ENCODE peak calls at places on chromosomes 12 and 14, in four cellular contexts. B, Q, J and D are unnamed samples. For H3K36me3, the result is how much of the 10 kb centered on the place peaks cover.

GRCh38 chr12:22215467-22216253 is 118.8 kb downstream of the ST8SIA1 start:
- DNase-seq in B (no peak), Q (no peak), J (no peak), D (no peak)

GRCh38 chr12:130120012-130120805 is 42.1 kb upstream of the FZD10 start:
- DNase-seq in B (no peak), Q (no peak), J (no peak), D (peak)

GRCh38 chr12:117447665-117448366 is 86.4 kb upstream of the NOS1 start:
- DNase-seq in B (no peak), Q (no peak), J (no peak), D (no peak)

GRCh38 chr12:130526813-130527212 is 189.1 kb downstream of the PIWIL1 start:
- DNase-seq in B (peak), Q (no peak), J (no peak), D (peak)

GRCh38 chr14:81625343-81625742 is 91.7 kb upstream of the SEL1L start:
- DNase-seq in B (peak), Q (no peak), J (no peak), D (no peak)

GRCh38 chr12:115398311-115398781 is 714.4 kb upstream of the TBX3 start:
- DNase-seq in B (peak), Q (no peak), J (no peak), D (no peak)

GRCh38 chr12:121711925-121712461 is 559 bp upstream of the TMEM120B start:
- DNase-seq in B (peak), Q (peak), J (peak), D (peak)

GRCh38 chr12:124277394-124278222 is 17.3 kb upstream of the RFLNA start:
- DNase-seq in B (no peak), Q (no peak), J (no peak), D (no peak)

GRCh38 chr12:104172564-104172935 is 34.5 kb upstream of the NFYB start:
- DNase-seq in B (no peak), Q (no peak), J (no peak), D (no peak)

GRCh38 chr14:35402323-35403084 is 2.0 kb downstream of the NFKBIA start:
- DNase-seq in B (no peak), Q (no peak), J (no peak), D (peak)

GRCh38 chr14:94237046-94237445 is 56.0 kb downstream of the SERPINA10 start:
- DNase-seq in B (no peak), Q (no peak), J (no peak), D (no peak)

GRCh38 chr14:32713856-32714255 is 224.8 kb upstream of the NPAS3 start:
- DNase-seq in B (no peak), Q (no peak), J (no peak), D (no peak)
- H3K36me3 ChIP-seq in B (under half), Q (under half), J (under half), D (under half)

DNA sequence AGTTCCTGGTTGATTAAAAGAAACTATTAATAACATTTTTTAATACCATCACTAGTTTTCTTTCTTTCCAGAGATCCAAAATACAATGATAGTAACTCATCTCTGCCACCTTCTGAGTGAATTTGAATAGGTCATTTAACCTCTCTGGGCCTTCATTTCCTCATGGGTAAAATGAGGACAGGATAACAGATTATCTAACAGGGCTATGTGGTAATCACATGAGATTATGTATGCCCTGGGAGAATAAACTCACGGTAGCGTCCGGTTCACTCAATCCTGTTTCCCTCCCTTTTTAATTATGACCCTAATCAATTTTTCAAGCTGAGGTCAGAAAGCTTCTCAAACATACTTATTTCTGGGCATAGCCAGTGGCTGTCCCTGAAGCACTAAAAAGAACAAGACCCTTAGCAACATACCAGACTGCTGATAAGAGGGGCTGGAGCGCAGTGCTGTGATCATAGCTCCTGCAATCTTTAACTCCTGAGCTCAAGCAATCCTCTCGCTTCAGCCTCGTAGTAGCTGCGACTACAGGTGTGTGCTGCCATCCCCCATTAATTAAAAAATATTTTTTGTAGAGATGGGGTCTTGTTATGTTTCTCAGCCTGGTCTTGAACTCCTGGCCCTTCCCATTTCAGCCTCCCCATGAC is 24.2 kb downstream of the ATXN2 start:
- DNase-seq in B (no peak), Q (no peak), J (no peak), D (no peak)
- H3K4me3 ChIP-seq in B (no peak), Q (no peak), J (no peak), D (no peak)

DNA sequence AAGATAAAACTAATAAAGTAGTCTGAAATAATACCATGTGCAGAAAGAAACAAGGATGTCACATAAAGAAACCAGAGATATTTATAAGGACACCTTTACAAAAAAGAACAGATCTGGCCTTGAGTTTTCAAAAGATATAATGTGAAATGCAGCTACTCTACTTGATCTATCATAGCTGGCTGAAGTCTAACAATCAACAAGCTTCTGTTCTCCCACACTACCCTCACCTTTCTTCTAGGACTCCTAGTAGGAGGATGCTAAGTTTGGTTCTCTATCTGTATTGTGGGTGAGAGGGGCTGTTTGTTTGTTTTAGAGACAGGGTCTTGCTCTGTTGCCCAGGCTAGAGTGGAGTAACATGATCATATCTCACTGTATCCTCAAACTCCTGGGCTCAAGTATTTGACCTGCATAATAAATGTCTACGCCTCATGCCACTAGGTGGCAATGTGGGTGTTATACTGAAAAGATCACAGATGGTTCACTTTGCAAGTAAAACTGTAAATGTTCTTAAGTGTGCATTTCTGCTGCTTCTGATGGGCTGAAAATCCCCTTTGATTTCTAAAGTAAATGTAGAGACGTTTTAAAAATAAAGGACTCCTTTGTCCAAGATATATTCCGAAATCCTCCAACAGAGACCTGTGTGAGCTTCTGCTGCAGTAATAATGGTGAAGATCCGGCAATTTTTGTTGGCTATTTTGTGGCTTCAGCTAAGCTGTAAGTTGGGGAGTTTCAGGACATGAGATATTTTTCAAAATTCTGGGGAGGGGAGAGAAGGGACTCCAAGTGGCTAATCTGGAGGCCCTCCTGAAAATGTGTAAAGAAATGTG is 269.3 kb downstream of the DAD1 start:
- DNase-seq in B (peak), Q (peak), J (peak), D (no peak)
- TF ChIP-seq CTCF in B (peak), Q (peak), J (peak), D (peak)

GRCh38 chr12:45938566-45938965 is 51.8 kb downstream of the SCAF11 start:
- DNase-seq in B (no peak), Q (no peak), J (no peak), D (no peak)
- H3K36me3 ChIP-seq in B (under half), Q (under half), J (under half), D (under half)

DNA sequence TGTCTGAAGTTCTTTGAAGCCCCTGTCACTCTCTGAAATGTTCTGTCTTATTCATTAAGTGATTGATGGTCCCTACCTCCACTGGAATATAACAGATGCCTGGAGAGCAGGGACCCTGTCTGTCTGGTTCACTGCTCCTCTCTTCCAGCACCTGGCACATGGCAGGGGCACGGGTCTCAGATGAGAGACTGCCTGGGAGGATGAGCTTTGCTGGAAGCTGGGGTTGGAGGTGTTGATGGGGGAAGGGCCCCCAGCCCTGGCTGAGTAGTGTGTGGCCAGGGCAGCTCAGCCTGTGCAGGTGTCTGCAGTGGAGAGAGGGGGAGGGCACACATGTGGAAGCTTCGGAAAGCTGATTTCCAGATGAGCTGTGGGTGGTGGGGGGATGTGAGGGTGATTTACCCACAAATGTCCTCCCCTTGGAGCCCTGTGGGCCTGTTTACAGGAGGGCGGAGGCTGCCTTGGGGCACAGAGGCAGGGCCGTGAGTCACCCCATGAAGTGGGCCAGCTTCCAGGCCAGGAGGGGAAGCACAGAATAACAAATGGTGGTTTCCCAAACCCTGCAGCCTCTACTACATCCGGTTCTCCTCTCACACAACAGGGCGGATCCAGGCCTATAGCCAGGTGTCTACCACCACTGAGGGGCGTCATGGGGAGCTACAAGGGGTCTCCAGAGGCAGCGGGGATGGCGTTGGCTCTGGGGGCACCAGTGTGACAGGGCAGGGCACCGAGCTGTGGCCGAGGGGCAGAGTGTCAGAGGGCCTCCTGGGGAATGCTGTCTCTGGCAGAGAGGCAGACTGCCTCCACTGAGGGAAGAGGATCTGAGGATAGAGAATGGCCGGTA is 11.0 kb downstream of the KRT7 start:
- DNase-seq in B (peak), Q (peak), J (peak), D (peak)
- H3K4me3 ChIP-seq in B (no peak), Q (no peak), J (no peak), D (no peak)

DNA sequence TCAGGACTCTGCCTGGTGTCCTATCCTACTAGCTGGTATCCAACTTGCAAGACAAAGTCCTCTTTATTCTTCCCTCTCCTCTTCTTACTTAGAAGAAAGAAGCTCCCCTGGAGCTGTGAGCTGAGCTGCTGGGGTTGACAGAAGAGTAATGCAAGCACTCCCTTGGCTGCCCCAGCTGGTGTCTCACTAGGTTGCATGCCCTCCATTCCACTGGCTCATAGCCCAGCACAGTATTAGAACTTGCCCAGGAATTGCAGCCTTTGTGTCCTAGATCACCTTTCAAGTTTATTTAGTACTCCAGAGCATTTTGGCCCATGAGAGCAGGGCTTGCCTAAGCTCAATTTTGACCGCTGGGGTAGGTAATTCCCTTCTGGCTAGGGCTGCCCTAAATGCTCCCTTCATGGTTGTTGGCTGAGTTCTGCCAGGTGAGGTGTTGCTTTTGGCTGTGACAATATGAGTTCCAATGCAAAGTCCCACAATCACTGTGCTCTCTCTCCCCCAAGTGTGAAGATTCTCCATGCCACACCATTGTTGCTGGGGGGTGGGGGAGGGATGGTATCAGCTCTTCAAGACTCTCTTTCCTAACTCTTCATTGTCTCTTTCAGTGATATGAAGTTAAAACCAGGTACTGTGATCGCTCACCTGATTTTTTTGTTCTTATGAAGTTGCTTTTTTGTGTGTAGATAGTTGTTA is 317.4 kb upstream of the DDHD1 start:
- DNase-seq in B (no peak), Q (peak), J (no peak), D (peak)
- TF ChIP-seq CTCF in B (no peak), Q (no peak), J (no peak), D (no peak)